ENCODE peak calls at places on chromosome 10, in eight cellular contexts. N is NB4, Q is GM12878, D is H1, R is cardiac fibroblast, W is neural crest cell, V is heart left ventricle, P is GM06990. X is an unnamed sample.

GRCh38 chr10:55628260-55628701 is 732.8 kb downstream of the ZWINT start:
- DNase-seq in R (no peak), V (peak; percentile 21), P (no peak), N (no peak), Q (no peak), W (peak; percentile 34), D (peak; percentile 68), X (no peak)

GRCh38 chr10:6204063-6204340 is 1.3 kb downstream of the PFKFB3 start:
- DNase-seq in D (peak; percentile 71), R (no peak), Q (no peak), V (peak; percentile 39), N (peak; percentile 8), P (peak; percentile 56), W (no peak), X (no peak)

GRCh38 chr10:75431180-75432111 is at the start of gene LRMDA:
- DNase-seq in V (peak; percentile 64), Q (no peak), W (no peak), D (peak; percentile 61), P (no peak), N (peak; percentile 99), R (peak; percentile 28), X (no peak)

GRCh38 chr10:83397806-83398205 is 741.5 kb upstream of the GHITM start:
- DNase-seq in V (no peak), P (no peak), D (no peak), R (no peak), W (no peak), Q (no peak), N (no peak), X (no peak)

GRCh38 chr10:96838529-96838928 is 6.4 kb downstream of the LCOR start:
- DNase-seq in N (no peak), W (no peak), V (no peak), D (no peak), R (no peak), P (no peak), Q (no peak), X (no peak)

GRCh38 chr10:32983333-32983909 is 25.4 kb upstream of the ITGB1 start:
- DNase-seq in Q (no peak), V (no peak), D (no peak), W (no peak), R (peak; percentile 97), N (peak; percentile 71), P (no peak), X (no peak)

GRCh38 chr10:7787150-7787856 is 490 bp downstream of the KIN start:
- DNase-seq in Q (no peak), V (no peak), R (peak; percentile 35), P (no peak), D (no peak), N (peak; percentile 11), W (no peak), X (no peak)

GRCh38 chr10:75351637-75352036 is 49.9 kb downstream of the ZNF503 start:
- DNase-seq in W (no peak), N (no peak), P (no peak), Q (no peak), R (no peak), D (no peak), V (no peak), X (no peak)

GRCh38 chr10:109953745-109954144 is 30.4 kb upstream of the XPNPEP1 start:
- DNase-seq in N (no peak), W (no peak), V (no peak), P (no peak), D (no peak), R (no peak), Q (no peak), X (no peak)

GRCh38 chr10:30788307-30788706 is 158.8 kb upstream of the LYZL2 start:
- DNase-seq in V (no peak), N (peak; percentile 12), D (no peak), W (no peak), P (no peak), R (peak; percentile 62), Q (no peak), X (no peak)

GRCh38 chr10:27364028-27364427 is 123.4 kb upstream of the ACBD5 start:
- DNase-seq in V (no peak), D (no peak), P (no peak), W (no peak), N (no peak), R (no peak), Q (no peak), X (no peak)

GRCh38 chr10:119549247-119549999 is 6.9 kb upstream of the RGS10 start:
- DNase-seq in P (no peak), Q (no peak), D (no peak), R (peak; percentile 22), W (no peak), N (no peak), V (no peak), X (no peak)

GRCh38 chr10:32077896-32078295 is 21.7 kb upstream of the KIF5B start:
- DNase-seq in W (no peak), P (no peak), Q (no peak), R (peak; percentile 81), N (no peak), D (no peak), V (peak; percentile 52), X (no peak)

GRCh38 chr10:114663631-114664030 is 5.6 kb upstream of the ABLIM1 start:
- DNase-seq in W (no peak), V (no peak), Q (no peak), D (no peak), N (no peak), R (no peak), P (no peak), X (no peak)

GRCh38 chr10:133388973-133389818 is 4.8 kb upstream of the MTG1 start:
- DNase-seq in R (no peak), P (peak; percentile 82), Q (peak; percentile 99), N (peak; percentile 80), V (no peak), D (no peak), W (no peak), X (no peak)
- TF ChIP-seq CTCF in R (no peak), P (no peak), Q (no peak), N (no peak), V (no peak), D (no peak), W (no peak), X (no peak)

DNA sequence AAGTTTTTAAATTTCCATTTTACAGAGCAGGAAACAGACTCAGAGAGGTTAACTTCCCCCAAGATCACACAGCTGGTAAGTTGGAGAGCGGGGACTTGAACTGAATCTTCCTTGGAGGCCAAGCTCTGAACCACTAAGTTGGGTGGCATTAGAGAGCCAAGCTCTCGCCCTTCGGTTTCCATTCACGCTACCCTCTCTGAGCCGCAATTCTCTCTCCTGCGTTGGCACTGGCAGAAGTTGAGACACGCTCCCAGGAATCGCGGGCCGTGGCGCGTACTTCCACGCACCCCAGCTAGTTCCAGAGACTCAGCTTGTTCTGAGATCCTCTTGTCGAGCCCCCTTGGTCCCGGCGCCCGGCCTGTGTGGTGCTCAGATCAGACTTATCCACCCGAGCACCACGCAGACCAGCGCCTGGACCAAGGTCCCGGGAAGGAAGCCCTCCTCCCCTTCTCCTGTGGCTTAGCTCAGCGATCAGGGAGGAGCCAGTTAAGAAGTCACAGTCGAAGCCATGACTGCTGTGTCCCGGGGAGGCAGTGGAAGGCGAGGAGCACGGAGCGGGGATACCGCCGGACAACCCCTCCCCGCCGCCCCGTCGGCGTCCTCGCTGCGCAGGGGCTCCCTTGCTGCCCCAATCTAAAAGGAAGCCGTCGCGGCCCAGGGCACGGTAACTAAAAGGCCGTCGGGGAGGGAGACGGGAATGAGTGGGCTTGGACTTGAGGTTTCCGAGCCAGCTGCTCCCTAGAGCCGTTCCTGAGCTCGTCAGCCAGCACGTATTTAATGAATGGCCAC is 29.5 kb upstream of the VAX1 start:
- DNase-seq in P (no peak), W (no peak), V (no peak), N (no peak), D (no peak), R (no peak), Q (no peak), X (no peak)
- TF ChIP-seq CTCF in P (no peak), W (no peak), V (no peak), N (no peak), D (no peak), R (no peak), Q (no peak), X (no peak)

GRCh38 chr10:19839090-19839489 is 22.9 kb downstream of the PLXDC2 start:
- DNase-seq in D (no peak), N (no peak), R (no peak), Q (no peak), W (no peak), P (no peak), V (no peak), X (no peak)
- TF ChIP-seq CTCF in D (no peak), N (no peak), R (no peak), Q (no peak), W (no peak), P (no peak), V (no peak), X (no peak)

GRCh38 chr10:132443998-132444876 is 47.2 kb downstream of the PWWP2B start:
- DNase-seq in V (no peak), Q (no peak), D (peak; percentile 71), W (no peak), N (peak; percentile 82), P (no peak), R (no peak), X (no peak)

GRCh38 chr10:132446661-132447445 is 49.9 kb downstream of the PWWP2B start:
- DNase-seq in Q (peak; percentile 21), W (no peak), N (peak; percentile 95), D (no peak), R (peak; percentile 28), P (peak; percentile 48), V (peak; percentile 68), X (no peak)

GRCh38 chr10:132446195-132446581 is 49.2 kb downstream of the PWWP2B start:
- DNase-seq in P (no peak), Q (no peak), N (no peak), D (no peak), W (no peak), V (no peak), R (no peak), X (no peak)

GRCh38 chr10:132444877-132445351 is 47.9 kb downstream of the PWWP2B start:
- DNase-seq in P (no peak), N (peak; percentile 96), Q (no peak), D (no peak), V (no peak), W (no peak), R (no peak), X (no peak)

DNA sequence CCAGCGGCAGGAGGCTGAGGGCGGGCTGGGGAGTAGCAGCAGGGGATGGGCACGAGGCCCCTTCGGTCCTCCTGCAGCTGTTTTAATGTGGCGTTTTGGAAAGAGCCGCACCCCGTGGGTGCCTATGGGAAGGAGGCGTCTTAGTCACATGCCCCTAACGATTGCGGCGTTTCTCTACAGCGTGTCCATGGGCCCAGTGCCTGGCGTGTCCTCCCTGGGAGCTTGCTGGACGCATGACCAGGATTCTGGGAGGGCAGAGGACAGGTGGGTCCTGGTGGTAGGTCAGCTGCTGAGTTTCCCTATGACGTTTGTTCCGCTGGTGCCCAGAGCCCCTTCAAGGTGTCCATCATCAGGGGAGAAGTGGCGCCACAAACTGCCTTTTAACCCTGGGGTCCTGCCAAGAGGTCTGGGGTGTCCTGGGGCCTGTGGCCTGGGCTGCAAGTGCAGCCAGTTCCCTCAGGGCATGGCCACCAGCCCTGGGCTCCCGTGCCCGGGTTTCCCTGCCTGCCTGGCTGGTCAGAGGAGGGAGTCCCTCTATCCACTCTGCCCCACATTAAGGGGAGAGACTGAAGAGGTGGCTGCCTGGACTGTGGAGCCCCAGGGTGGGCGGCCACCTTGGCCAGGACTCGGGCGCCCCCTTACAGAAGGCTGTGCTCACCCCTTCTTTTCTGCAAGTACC is 48.7 kb downstream of the PWWP2B start:
- DNase-seq in V (no peak), P (no peak), N (peak; percentile 76), W (no peak), R (no peak), Q (no peak), D (no peak), X (no peak)
- TF ChIP-seq CTCF in V (no peak), P (no peak), N (no peak), W (no peak), R (no peak), Q (no peak), D (no peak), X (no peak)

GRCh38 chr10:103874730-103875129 is 19.4 kb upstream of the SH3PXD2A start:
- DNase-seq in P (no peak), R (no peak), W (no peak), D (no peak), N (no peak), V (peak; percentile 38), Q (no peak), X (no peak)
- TF ChIP-seq CTCF in P (no peak), R (no peak), W (peak; percentile 27), D (no peak), N (no peak), V (peak; percentile 16), Q (no peak), X (no peak)

X was measured in AG09319.